ENCODE peak calls at places on chromosomes 1 and 21, in five cellular contexts. H is esophagus squamous epithelium, N is aorta, I is stomach, X is PC-9. D is an unnamed sample.

GRCh38 chr1:3618904-3619671 is 5.7 kb upstream of the TPRG1L start:
- DNase-seq in N (peak), H (no peak), X (peak), I (peak), D (peak)

GRCh38 chr1:31244326-31244725 is 4.6 kb upstream of the NKAIN1 start:
- DNase-seq in X (no peak), H (no peak), I (no peak), N (no peak), D (no peak)

GRCh38 chr1:23557471-23558124 is 1.7 kb downstream of the ID3 start:
- DNase-seq in H (no peak), N (no peak), X (no peak), I (no peak), D (no peak)

GRCh38 chr1:35708179-35708891 is 10.3 kb downstream of the C1orf216 start:
- DNase-seq in I (no peak), X (no peak), N (no peak), H (no peak), D (no peak)

GRCh38 chr21:33219300-33219699 is 10.4 kb upstream of the IFNAR2 start:
- DNase-seq in X (no peak), I (no peak), H (no peak), N (no peak), D (no peak)

GRCh38 chr1:226697151-226697575 is 41.9 kb downstream of the ITPKB start:
- DNase-seq in H (no peak), X (no peak), N (no peak), I (no peak), D (no peak)

GRCh38 chr1:207407655-207408256 is 46.4 kb upstream of the CR2 start:
- DNase-seq in H (no peak), N (no peak), I (no peak), X (no peak), D (no peak)

GRCh38 chr21:33357177-33357576 is 32.4 kb downstream of the IFNAR1 start:
- DNase-seq in X (no peak), I (no peak), N (no peak), H (no peak), D (no peak)

GRCh38 chr1:231519166-231519565 is 9.3 kb upstream of the TSNAX start:
- DNase-seq in N (no peak), X (no peak), H (no peak), I (no peak), D (no peak)

GRCh38 chr1:6025269-6026094 is 20.2 kb upstream of the KCNAB2 start:
- DNase-seq in X (peak), H (no peak), I (no peak), N (no peak), D (no peak)

GRCh38 chr1:38153426-38154088 is 107.0 kb upstream of the POU3F1 start:
- DNase-seq in I (no peak), H (no peak), N (no peak), X (no peak), D (no peak)

GRCh38 chr1:224497714-224498573 is 63.3 kb upstream of the WDR26 start:
- DNase-seq in X (peak), N (peak), H (no peak), I (peak), D (no peak)

GRCh38 chr1:195934839-195935557 is 673.2 kb downstream of the KCNT2 start:
- DNase-seq in H (no peak), X (no peak), I (no peak), N (no peak), D (no peak)

GRCh38 chr1:39183503-39184353 is 20.8 kb upstream of the MACF1 start:
- DNase-seq in X (peak), N (peak), I (peak), H (peak), D (no peak)

GRCh38 chr21:22490044-22490443 is 1491.8 kb downstream of the NCAM2 start:
- DNase-seq in H (no peak), I (no peak), N (no peak), X (no peak), D (no peak)

GRCh38 chr1:243902100-243902499 is 52.1 kb upstream of the AKT3 start:
- DNase-seq in N (no peak), I (no peak), H (no peak), X (no peak), D (no peak)

GRCh38 chr1:197399691-197400521 is 131.9 kb downstream of the CRB1 start:
- DNase-seq in H (no peak), X (peak), N (no peak), I (no peak), D (no peak)

GRCh38 chr21:17697474-17697873 is 84.8 kb upstream of the BTG3 start:
- DNase-seq in X (no peak), H (no peak), I (no peak), N (no peak), D (no peak)

DNA sequence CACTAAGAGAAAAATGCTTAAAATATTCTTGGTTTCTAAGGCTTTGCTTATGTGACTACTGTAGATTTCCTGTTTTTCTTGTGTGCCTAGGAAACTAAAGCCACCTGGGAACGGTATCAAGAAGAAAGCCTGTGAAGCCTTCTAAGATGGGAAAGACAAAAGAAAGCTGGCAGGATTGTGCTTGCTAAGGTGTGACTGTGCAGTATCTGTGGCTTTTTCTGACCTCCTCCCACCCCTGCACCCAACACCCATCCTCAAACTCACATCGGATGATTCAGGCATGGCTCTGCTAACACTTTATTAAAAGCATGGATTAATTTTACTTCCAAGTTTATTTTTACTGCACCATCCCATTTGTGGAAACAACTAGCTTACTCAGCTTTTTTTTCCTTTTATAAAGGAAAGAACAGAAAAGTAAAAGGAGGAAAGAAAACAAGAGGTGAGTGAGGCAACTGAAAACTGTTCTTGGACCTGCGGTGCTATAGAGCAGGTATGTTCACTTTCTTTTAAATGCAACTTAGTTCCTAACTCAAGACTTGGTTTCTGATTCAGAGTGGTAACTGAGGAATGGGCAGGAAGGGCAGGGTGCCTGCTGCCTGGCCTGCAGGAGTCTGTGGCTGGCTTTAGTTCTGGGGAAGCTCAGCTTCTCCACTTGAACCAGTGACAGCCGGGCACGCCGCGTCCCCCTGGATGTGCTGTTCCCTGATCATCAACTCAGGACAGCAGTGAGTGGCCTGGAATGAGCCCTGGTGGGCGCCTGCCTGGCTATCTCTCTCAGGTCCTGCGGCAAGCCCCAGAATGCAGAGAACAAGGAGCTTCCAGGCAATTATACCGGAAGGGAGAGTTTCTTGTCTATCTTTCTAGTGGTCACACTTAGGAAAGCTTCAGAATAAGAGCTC is at the start of gene GBP6:
- DNase-seq in X (peak), N (no peak), H (no peak), I (no peak), D (peak)
- H3K4me3 ChIP-seq in X (no peak), N (no peak), H (peak), I (no peak), D (no peak)

GRCh38 chr1:215402147-215402546 is 165.0 kb upstream of the KCTD3 start:
- DNase-seq in N (no peak), H (no peak), X (no peak), I (no peak), D (no peak)
- H3K27ac ChIP-seq in N (no peak), H (no peak), X (no peak), I (no peak), D (no peak)

GRCh38 chr1:16980473-16981268 is at the start of gene MFAP2:
- DNase-seq in I (no peak), X (no peak), H (no peak), N (no peak), D (peak)

GRCh38 chr1:16981269-16981849 is 939 bp upstream of the MFAP2 start:
- DNase-seq in H (no peak), X (no peak), I (no peak), N (no peak), D (no peak)

GRCh38 chr1:16978139-16978538 is 2.3 kb downstream of the MFAP2 start:
- DNase-seq in X (no peak), I (no peak), N (no peak), H (no peak), D (no peak)

GRCh38 chr1:16978589-16979474 is 1.6 kb downstream of the MFAP2 start:
- DNase-seq in H (no peak), I (no peak), N (peak), X (no peak), D (peak)

GRCh38 chr1:16979475-16980327 is 719 bp downstream of the MFAP2 start:
- DNase-seq in I (no peak), H (no peak), X (no peak), N (no peak), D (peak)
- H3K4me3 ChIP-seq in I (peak), H (peak), X (no peak), N (peak), D (peak)

GRCh38 chr1:24720152-24720551 is 25.1 kb upstream of the CLIC4 start:
- DNase-seq in I (peak), H (peak), N (peak), X (peak), D (peak)
- H3K27ac ChIP-seq in I (peak), H (peak), N (no peak), X (peak), D (no peak)

GRCh38 chr1:214551052-214551435 is 358 bp downstream of the PTPN14 start:
- DNase-seq in I (peak), N (peak), X (peak), H (no peak), D (no peak)

GRCh38 chr1:214551436-214552173 is at the start of gene PTPN14:
- DNase-seq in H (no peak), I (peak), N (peak), X (peak), D (peak)

GRCh38 chr1:214549604-214550338 is 1.6 kb downstream of the PTPN14 start:
- DNase-seq in H (no peak), I (no peak), X (no peak), N (no peak), D (no peak)

GRCh38 chr1:214548988-214549387 is 2.4 kb downstream of the PTPN14 start:
- DNase-seq in I (peak), X (peak), N (no peak), H (no peak), D (peak)

GRCh38 chr1:214550339-214551051 is 907 bp downstream of the PTPN14 start:
- DNase-seq in H (no peak), N (no peak), X (peak), I (no peak), D (no peak)
- H3K4me3 ChIP-seq in H (peak), N (peak), X (peak), I (peak), D (peak)

GRCh38 chr1:56404561-56405030 is 174.8 kb downstream of the PLPP3 start:
- DNase-seq in X (no peak), I (no peak), N (peak), H (no peak), D (no peak)

GRCh38 chr1:56403321-56403720 is 176.0 kb downstream of the PLPP3 start:
- DNase-seq in N (no peak), H (no peak), I (no peak), X (no peak), D (no peak)

GRCh38 chr1:56404066-56404465 is 175.3 kb downstream of the PLPP3 start:
- DNase-seq in I (no peak), H (no peak), X (no peak), N (no peak), D (no peak)

GRCh38 chr1:56409112-56409691 is 170.2 kb downstream of the PLPP3 start:
- DNase-seq in N (no peak), I (peak), H (no peak), X (peak), D (no peak)

GRCh38 chr1:56406821-56407220 is 172.5 kb downstream of the PLPP3 start:
- DNase-seq in I (no peak), H (no peak), N (no peak), X (no peak), D (no peak)
- H3K27ac ChIP-seq in I (no peak), H (no peak), N (no peak), X (no peak), D (no peak)

GRCh38 chr1:28417441-28418277 is 48.1 kb downstream of the PHACTR4 start:
- DNase-seq in H (no peak), X (peak), N (no peak), I (no peak), D (no peak)
- H3K4me3 ChIP-seq in H (peak), X (no peak), N (no peak), I (no peak), D (no peak)